ENCODE peak calls at places on chromosomes 11 and 22, in five cellular contexts. W is endothelial cell of umbilical vein, G is fibroblast of lung, M is mesenchymal stem cell, S is SK-N-SH. X is an unnamed sample.

GRCh38 chr11:7840580-7840979 is 43.8 kb upstream of the OR5P2 start:
- DNase-seq in W (no peak), S (no peak), M (no peak), G (no peak), X (no peak)

GRCh38 chr11:121352301-121352891 is 59.8 kb downstream of the SC5D start:
- DNase-seq in S (no peak), M (no peak), G (no peak), W (no peak), X (no peak)

GRCh38 chr11:72249961-72250360 is 6.0 kb upstream of the PHOX2A start:
- DNase-seq in G (no peak), W (no peak), M (no peak), S (no peak), X (no peak)

GRCh38 chr11:125174686-125175085 is 10.1 kb downstream of the PKNOX2 start:
- DNase-seq in S (no peak), G (no peak), M (no peak), W (no peak), X (no peak)

GRCh38 chr11:92302766-92303165 is 78.1 kb downstream of the FAT3 start:
- DNase-seq in S (no peak), G (peak), W (no peak), M (peak), X (no peak)

GRCh38 chr22:27090595-27090994 is 433.2 kb downstream of the MIAT start:
- DNase-seq in S (no peak), G (no peak), M (no peak), W (no peak), X (no peak)

GRCh38 chr11:8747173-8747572 is 64.6 kb downstream of the RPL27A start:
- DNase-seq in G (no peak), W (no peak), S (no peak), M (no peak), X (no peak)

GRCh38 chr11:87251560-87251959 is 213.8 kb downstream of the TMEM135 start:
- DNase-seq in G (no peak), M (no peak), W (peak), S (no peak), X (no peak)

GRCh38 chr22:44403166-44403565 is 90.4 kb upstream of the SHISAL1 start:
- DNase-seq in G (no peak), S (no peak), M (no peak), W (no peak), X (peak)

GRCh38 chr22:46830841-46831240 is 68.4 kb downstream of the TBC1D22A start:
- DNase-seq in W (no peak), M (peak), S (no peak), G (no peak), X (no peak)

GRCh38 chr11:3146612-3147256 is 18.4 kb downstream of the OSBPL5 start:
- DNase-seq in S (peak), M (peak), G (peak), W (no peak), X (no peak)

GRCh38 chr11:746289-747175 is 732 bp upstream of the TALDO1 start:
- DNase-seq in S (no peak), G (no peak), W (no peak), M (peak), X (no peak)

GRCh38 chr11:748007-748359 is 719 bp downstream of the TALDO1 start:
- DNase-seq in W (no peak), M (peak), S (peak), G (no peak), X (peak)

GRCh38 chr11:749731-750130 is 2.5 kb downstream of the TALDO1 start:
- DNase-seq in W (no peak), M (no peak), G (no peak), S (no peak), X (no peak)

GRCh38 chr11:742571-743201 is 4.6 kb upstream of the TALDO1 start:
- DNase-seq in M (no peak), W (no peak), S (no peak), G (no peak), X (no peak)

GRCh38 chr11:747176-748006 is at the start of gene TALDO1:
- DNase-seq in S (peak), W (peak), G (peak), M (peak), X (peak)
- H3K27ac ChIP-seq in S (peak), W (peak), G (peak), M (peak), X (peak)

DNA sequence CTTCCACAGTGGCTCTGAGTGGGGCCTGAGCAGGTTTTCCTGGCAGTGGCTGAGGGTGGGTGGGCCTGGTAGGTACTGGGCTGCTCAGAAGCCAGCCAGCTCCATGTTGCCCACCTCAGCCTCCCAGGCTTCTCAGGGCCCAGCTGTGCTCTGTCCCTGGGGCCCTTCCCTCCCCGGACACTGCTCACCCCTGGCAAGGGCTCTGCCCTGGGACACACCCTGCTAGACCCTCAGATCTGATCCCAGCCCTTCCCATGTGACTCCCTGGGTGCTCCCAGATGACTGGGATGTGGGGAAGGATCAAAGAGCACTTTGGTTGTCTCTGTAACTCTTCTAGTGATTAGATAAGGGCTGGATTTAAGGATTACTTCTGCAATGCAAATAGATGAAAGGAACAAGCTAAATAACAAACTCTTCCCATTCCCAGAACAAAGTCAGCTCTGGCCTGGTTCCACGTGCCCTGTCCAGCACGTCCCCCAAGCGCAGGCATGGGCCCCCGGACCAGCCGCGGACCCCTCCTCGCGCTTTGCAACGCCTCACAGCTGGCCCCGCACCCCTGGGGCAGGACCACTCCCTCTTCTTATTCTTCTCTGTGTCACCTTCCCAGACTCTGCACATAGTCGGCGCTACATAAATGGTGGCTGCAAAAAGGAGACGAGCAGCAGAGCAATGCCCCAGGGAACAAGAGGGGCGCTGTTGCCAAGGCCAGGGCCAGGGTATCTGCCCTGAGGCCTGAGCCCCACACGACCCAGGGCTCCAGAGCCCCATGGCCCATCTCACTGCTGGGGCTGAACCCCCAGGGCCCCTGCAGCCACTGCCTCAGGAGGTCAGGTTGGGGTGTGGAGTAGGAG is 5.7 kb upstream of the KRTAP5-6 start:
- DNase-seq in S (no peak), G (no peak), W (no peak), M (no peak), X (no peak)
- H3K4me3 ChIP-seq in S (no peak), G (no peak), W (no peak), M (no peak), X (no peak)

GRCh38 chr11:11078344-11078743 is 220.5 kb upstream of the ZBED5 start:
- DNase-seq in W (no peak), M (peak), S (no peak), G (peak), X (no peak)
- H3K9ac ChIP-seq in W (no peak), M (no peak), S (no peak), G (no peak), X (no peak)

GRCh38 chr22:22697377-22698120 is 53.1 kb downstream of the GGTLC2 start:
- DNase-seq in M (no peak), W (no peak), S (no peak), G (no peak), X (peak)
- H3K27ac ChIP-seq in M (no peak), W (no peak), S (no peak), G (no peak), X (no peak)

GRCh38 chr22:20083891-20084546 is 4.0 kb downstream of the DGCR8 start:
- DNase-seq in M (no peak), W (no peak), S (no peak), G (no peak), X (peak)

GRCh38 chr22:20080445-20080775 is 369 bp downstream of the DGCR8 start:
- DNase-seq in W (peak), S (peak), M (peak), G (peak), X (peak)

GRCh38 chr22:20079745-20080444 is at the start of gene DGCR8:
- DNase-seq in M (peak), G (peak), W (peak), S (peak), X (peak)

GRCh38 chr22:20083157-20083890 is 3.3 kb downstream of the DGCR8 start:
- DNase-seq in M (no peak), W (no peak), G (no peak), S (no peak), X (peak)

GRCh38 chr22:20080776-20081654 is 974 bp downstream of the DGCR8 start:
- DNase-seq in W (peak), G (peak), M (peak), S (peak), X (peak)
- H3K4me3 ChIP-seq in W (peak), G (peak), M (peak), S (peak), X (peak)

X was measured in kidney.